ENCODE peak calls at places on chromosomes 11 and 22, in six cellular contexts. K is K562, C is GM12891, V is HCT116, R is HL-60, T is stomach. E is an unnamed sample.

GRCh38 chr11:5624489-5625278 is at the start of gene TRIM34:
- DNase-seq in K (peak), C (peak), V (no peak), R (peak), T (peak), E (no peak)

GRCh38 chr11:118434553-118435232 is 1.6 kb upstream of the KMT2A start:
- DNase-seq in K (peak), C (no peak), V (no peak), R (peak), T (no peak), E (no peak)

GRCh38 chr11:70873736-70874412 is 378.5 kb downstream of the SHANK2 start:
- DNase-seq in K (no peak), C (no peak), V (no peak), R (no peak), T (no peak), E (no peak)

GRCh38 chr11:67463680-67464410 is 5.2 kb downstream of the TMEM134 start:
- DNase-seq in K (peak), C (no peak), V (peak), R (peak), T (peak), E (no peak)

GRCh38 chr11:118908931-118909618 is 16.7 kb downstream of the BCL9L start:
- DNase-seq in K (no peak), C (no peak), V (no peak), R (no peak), T (peak), E (peak)

GRCh38 chr11:119318240-119319135 is 1.6 kb upstream of the MCAM start:
- DNase-seq in K (peak), C (peak), V (no peak), R (peak), T (no peak), E (no peak)

GRCh38 chr11:41383768-41384167 is 75.7 kb downstream of the LRRC4C start:
- DNase-seq in K (no peak), C (no peak), V (no peak), R (no peak), T (no peak), E (no peak)

GRCh38 chr11:18461909-18462308 is 6.3 kb downstream of the LDHAL6A start:
- DNase-seq in K (no peak), C (no peak), V (no peak), R (no peak), T (no peak), E (peak)

GRCh38 chr11:16979708-16980622 is 34.2 kb downstream of the PLEKHA7 start:
- DNase-seq in K (no peak), C (no peak), V (no peak), R (no peak), T (no peak), E (no peak)

GRCh38 chr11:102528618-102529017 is 1.9 kb downstream of the MMP7 start:
- DNase-seq in K (no peak), C (no peak), V (no peak), R (no peak), T (no peak), E (no peak)

GRCh38 chr22:32018056-32018455 is 25.0 kb upstream of the SLC5A1 start:
- DNase-seq in K (no peak), C (no peak), V (no peak), R (no peak), T (no peak), E (no peak)

GRCh38 chr11:116459233-116459632 is 313.6 kb downstream of the BUD13 start:
- DNase-seq in K (no peak), C (no peak), V (no peak), R (no peak), T (no peak), E (no peak)

GRCh38 chr22:31400023-31400397 is 606 bp downstream of the DRG1 start:
- DNase-seq in K (no peak), C (no peak), V (no peak), R (peak), T (no peak), E (no peak)

GRCh38 chr11:71488086-71488967 is 35.3 kb downstream of the NADSYN1 start:
- DNase-seq in K (peak), C (no peak), V (no peak), R (no peak), T (no peak), E (no peak)

GRCh38 chr11:128897841-128898240 is 6.7 kb downstream of the KCNJ5 start:
- DNase-seq in K (no peak), C (no peak), V (no peak), R (no peak), T (no peak), E (no peak)

GRCh38 chr11:375065-376025 is 6.0 kb downstream of the B4GALNT4 start:
- DNase-seq in K (no peak), C (no peak), V (no peak), R (no peak), T (no peak), E (no peak)

GRCh38 chr11:32109138-32109537 is 18.3 kb downstream of the RCN1 start:
- DNase-seq in K (no peak), C (no peak), V (no peak), R (no peak), T (no peak), E (peak)

DNA sequence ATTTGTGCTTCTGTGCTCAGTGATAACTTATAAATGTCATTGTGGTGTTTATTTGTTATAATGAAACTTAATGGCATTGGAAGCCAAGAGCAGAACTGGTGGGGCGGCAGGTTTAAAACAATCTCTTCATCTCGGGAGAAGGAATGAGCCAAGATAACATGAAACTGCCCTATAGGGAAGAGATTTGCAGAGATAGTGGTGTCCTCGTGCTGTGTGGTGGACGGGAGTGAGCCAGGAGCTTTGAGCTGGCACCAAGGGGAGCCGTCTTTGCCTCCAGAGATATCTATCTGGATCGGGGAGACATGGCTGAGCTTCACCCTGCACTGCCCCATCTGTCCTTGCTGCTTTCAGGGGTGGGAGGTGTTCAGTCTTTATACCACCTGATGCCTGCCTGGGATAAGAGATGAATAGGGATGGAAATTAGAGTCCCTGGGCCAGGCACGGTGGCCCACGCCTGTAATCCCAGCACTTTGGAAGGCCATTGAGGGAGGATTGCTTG is 189.6 kb downstream of the ST3GAL4 start:
- DNase-seq in K (no peak), C (no peak), V (no peak), R (no peak), T (no peak), E (no peak)
- TF ChIP-seq POLR2AphosphoS5 in K (no peak), C (no peak), V (no peak), R (no peak), T (no peak), E (no peak)

GRCh38 chr22:23179381-23180294 is 671 bp upstream of the BCR start:
- DNase-seq in K (peak), C (no peak), V (no peak), R (no peak), T (peak), E (no peak)
- TF ChIP-seq POLR2AphosphoS5 in K (no peak), C (no peak), V (no peak), R (no peak), T (no peak), E (peak)

GRCh38 chr11:108781921-108782320 is 117.1 kb downstream of the DDX10 start:
- DNase-seq in K (no peak), C (no peak), V (no peak), R (no peak), T (no peak), E (no peak)
- TF ChIP-seq POLR2AphosphoS5 in K (no peak), C (no peak), V (no peak), R (no peak), T (no peak), E (no peak)

DNA sequence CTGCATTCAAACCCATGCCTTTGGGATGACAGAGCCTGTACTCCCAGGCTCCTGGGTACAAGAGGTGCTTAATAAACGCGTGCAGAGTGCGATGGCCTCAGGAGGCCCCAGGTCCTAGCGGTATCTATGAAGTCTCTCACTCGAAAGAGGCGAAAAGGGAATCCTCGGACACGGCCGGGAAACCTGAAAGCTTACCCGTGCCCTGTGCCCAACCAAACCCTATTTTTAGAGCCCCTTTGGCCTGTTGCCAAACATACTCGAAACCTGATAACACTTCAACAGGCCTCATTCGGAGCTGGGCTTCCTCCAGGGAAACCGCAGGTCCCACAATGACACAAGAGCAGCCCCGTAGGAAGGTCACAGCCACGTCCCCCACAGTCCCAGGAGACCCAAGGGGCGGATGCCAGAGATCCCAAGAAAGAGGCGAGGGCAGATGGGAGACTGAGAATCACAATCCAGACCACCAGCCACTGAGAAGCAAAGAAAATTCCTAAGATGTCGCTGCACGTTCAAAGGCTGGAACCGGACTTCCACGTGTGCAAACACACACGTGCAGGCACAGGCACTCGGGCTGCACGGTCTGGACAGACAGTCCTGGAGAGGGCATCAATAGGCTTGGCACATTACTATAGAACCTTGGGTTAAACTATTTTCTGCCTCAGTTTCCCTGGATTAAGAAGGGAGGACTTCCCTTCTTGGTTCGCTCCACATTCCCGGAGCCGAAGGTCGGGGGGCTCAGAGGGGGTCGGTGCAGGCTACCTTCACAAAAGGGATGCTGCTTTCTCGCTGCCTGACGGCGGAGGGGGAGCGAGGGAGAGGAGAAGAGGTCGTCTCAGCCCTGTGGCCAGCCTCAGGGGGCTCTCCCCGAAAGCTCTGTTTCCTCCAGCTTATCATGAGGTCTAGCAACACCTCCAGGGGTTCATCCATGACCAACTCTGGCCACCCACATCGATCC is 8.2 kb downstream of the PDGFB start:
- DNase-seq in K (peak), C (no peak), V (no peak), R (peak), T (peak), E (no peak)
- TF ChIP-seq POLR2AphosphoS5 in K (no peak), C (no peak), V (no peak), R (peak), T (no peak), E (no peak)

DNA sequence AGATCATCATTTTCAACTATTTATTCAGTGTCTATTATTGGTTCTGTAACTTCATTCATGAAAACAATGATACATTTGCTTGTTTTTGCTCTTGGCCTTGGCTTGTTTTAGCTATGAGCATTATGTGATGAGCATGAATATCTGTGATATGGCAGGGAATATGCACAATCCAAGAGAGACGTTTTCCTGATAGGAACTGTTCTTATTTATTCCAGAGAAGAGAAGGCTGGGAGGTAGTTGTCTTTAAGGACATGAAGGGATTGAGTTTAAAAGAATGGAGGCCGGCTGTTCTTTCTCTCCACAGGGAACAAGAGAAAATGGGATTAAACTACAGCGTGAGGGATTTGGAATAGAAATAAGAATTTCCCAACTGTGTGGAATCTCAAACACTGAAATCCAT is 30.3 kb downstream of the BLID start:
- DNase-seq in K (no peak), C (no peak), V (no peak), R (no peak), T (no peak), E (no peak)
- TF ChIP-seq POLR2AphosphoS5 in K (no peak), C (no peak), V (peak), R (no peak), T (no peak), E (no peak)

E was measured in esophagus muscularis mucosa.